ENCODE peak calls at places on chromosomes 11 and 22, in five cellular contexts. F is MM.1S, A is SK-N-SH, H is PC-3, I is GM23248. V is an unnamed sample.

GRCh38 chr22:43848366-43849171 is 13.7 kb downstream of the SULT4A1 start:
- DNase-seq in F (no peak), A (peak; percentile 56), H (peak; percentile 29), I (peak; percentile 53), V (peak; percentile 69)

GRCh38 chr11:18771266-18772035 is 20.1 kb downstream of the PTPN5 start:
- DNase-seq in F (no peak), A (no peak), H (no peak), I (no peak), V (no peak)

GRCh38 chr11:133928628-133929059 is 28.1 kb downstream of the IGSF9B start:
- DNase-seq in F (no peak), A (peak; percentile 81), H (peak; percentile 43), I (peak; percentile 14), V (no peak)

GRCh38 chr22:43535741-43536140 is 123.9 kb downstream of the MPPED1 start:
- DNase-seq in F (no peak), A (no peak), H (no peak), I (no peak), V (no peak)

GRCh38 chr22:44200451-44200850 is 19.7 kb downstream of the PARVG start:
- DNase-seq in F (no peak), A (no peak), H (no peak), I (no peak), V (no peak)

GRCh38 chr22:27718186-27719032 is 83.1 kb downstream of the MN1 start:
- DNase-seq in F (no peak), A (peak; percentile 54), H (peak; percentile 87), I (peak; percentile 99), V (peak; percentile 89)

GRCh38 chr11:35041070-35041554 is 97.9 kb upstream of the CD44 start:
- DNase-seq in F (no peak), A (no peak), H (no peak), I (no peak), V (no peak)

GRCh38 chr11:107849791-107850190 is 8.8 kb downstream of the SLC35F2 start:
- DNase-seq in F (no peak), A (no peak), H (peak; percentile 35), I (no peak), V (no peak)

GRCh38 chr11:71214553-71215371 is 37.6 kb downstream of the SHANK2 start:
- DNase-seq in F (no peak), A (no peak), H (no peak), I (no peak), V (no peak)

GRCh38 chr22:29205598-29206371 is at the start of gene EMID1:
- DNase-seq in F (peak; percentile 53), A (peak; percentile 90), H (peak; percentile 12), I (peak; percentile 57), V (peak; percentile 81)

GRCh38 chr11:68843052-68843561 is 1.4 kb upstream of the CPT1A start:
- DNase-seq in F (peak; percentile 85), A (no peak), H (no peak), I (peak; percentile 62), V (no peak)

GRCh38 chr22:35567214-35567792 is 26.7 kb downstream of the RASD2 start:
- DNase-seq in F (no peak), A (no peak), H (no peak), I (no peak), V (no peak)

GRCh38 chr22:37843746-37844089 is 416 bp downstream of the ANKRD54 start:
- DNase-seq in F (peak; percentile 46), A (peak; percentile 85), H (peak; percentile 25), I (peak; percentile 74), V (peak; percentile 75)

GRCh38 chr11:122241561-122241960 is 125.5 kb upstream of the BLID start:
- DNase-seq in F (no peak), A (no peak), H (no peak), I (no peak), V (no peak)

GRCh38 chr22:44371741-44372525 is 59.2 kb upstream of the SHISAL1 start:
- DNase-seq in F (no peak), A (no peak), H (no peak), I (no peak), V (no peak)

GRCh38 chr11:46060013-46060412 is 61.2 kb downstream of the PHF21A start:
- DNase-seq in F (no peak), A (no peak), H (no peak), I (no peak), V (no peak)

GRCh38 chr11:134276396-134277175 is 407 bp downstream of the GLB1L3 start:
- DNase-seq in F (no peak), A (peak; percentile 77), H (no peak), I (peak; percentile 5), V (no peak)

GRCh38 chr11:121318848-121319834 is 26.6 kb downstream of the SC5D start:
- DNase-seq in F (peak; percentile 34), A (peak; percentile 68), H (peak; percentile 74), I (peak; percentile 74), V (peak; percentile 71)

GRCh38 chr11:26741036-26741435 is 19.2 kb upstream of the SLC5A12 start:
- DNase-seq in F (no peak), A (no peak), H (no peak), I (peak; percentile 78), V (no peak)

GRCh38 chr11:116774661-116775060 is 1.9 kb upstream of the BUD13 start:
- DNase-seq in F (no peak), A (no peak), H (no peak), I (no peak), V (no peak)

GRCh38 chr22:37330200-37331033 is 48.1 kb downstream of the CYTH4 start:
- DNase-seq in F (peak; percentile 53), A (peak; percentile 86), H (peak; percentile 24), I (peak; percentile 41), V (peak; percentile 92)

GRCh38 chr11:128913806-128914205 is 22.6 kb downstream of the KCNJ5 start:
- DNase-seq in F (no peak), A (no peak), H (no peak), I (no peak), V (no peak)

GRCh38 chr22:45212992-45213751 is 27.5 kb downstream of the KIAA0930 start:
- DNase-seq in F (no peak), A (peak; percentile 59), H (no peak), I (peak; percentile 90), V (no peak)

GRCh38 chr11:2348986-2349385 is 28.1 kb upstream of the CD81 start:
- DNase-seq in F (no peak), A (no peak), H (peak; percentile 7), I (peak; percentile 35), V (no peak)

GRCh38 chr11:64607381-64608259 is 16.6 kb downstream of the SLC22A12 start:
- DNase-seq in F (no peak), A (no peak), H (peak; percentile 33), I (peak; percentile 66), V (no peak)

GRCh38 chr11:29272019-29272654 is 744.7 kb downstream of the KCNA4 start:
- DNase-seq in F (no peak), A (no peak), H (peak; percentile 45), I (peak; percentile 59), V (no peak)

GRCh38 chr11:60762851-60763691 is 6.4 kb downstream of the MS4A15 start:
- DNase-seq in F (peak; percentile 23), A (no peak), H (peak; percentile 51), I (no peak), V (peak; percentile 48)

GRCh38 chr11:123585206-123585605 is 69.2 kb downstream of the SCN3B start:
- DNase-seq in F (no peak), A (no peak), H (no peak), I (no peak), V (no peak)

GRCh38 chr11:133968300-133968699 is 11.5 kb upstream of the IGSF9B start:
- DNase-seq in F (no peak), A (no peak), H (no peak), I (no peak), V (no peak)

GRCh38 chr11:132898021-132898420 is 634.3 kb downstream of the OPCML start:
- DNase-seq in F (no peak), A (no peak), H (no peak), I (no peak), V (no peak)

GRCh38 chr11:132895340-132895739 is 637.0 kb downstream of the OPCML start:
- DNase-seq in F (no peak), A (no peak), H (no peak), I (peak; percentile 18), V (peak; percentile 24)

GRCh38 chr11:132901638-132902610 is 630.4 kb downstream of the OPCML start:
- DNase-seq in F (no peak), A (no peak), H (no peak), I (peak; percentile 26), V (no peak)

GRCh38 chr11:132894598-132894997 is 637.7 kb downstream of the OPCML start:
- DNase-seq in F (no peak), A (no peak), H (no peak), I (no peak), V (peak; percentile 56)

GRCh38 chr11:132898676-132899075 is 633.6 kb downstream of the OPCML start:
- DNase-seq in F (no peak), A (no peak), H (no peak), I (no peak), V (no peak)
- H3K9me2 ChIP-seq in F (no peaks in the 10 kb centered on the region), A (no peaks in the 10 kb centered on the region), H (no peaks in the 10 kb centered on the region), I (no peaks in the 10 kb centered on the region), V (no peaks in the 10 kb centered on the region)

DNA sequence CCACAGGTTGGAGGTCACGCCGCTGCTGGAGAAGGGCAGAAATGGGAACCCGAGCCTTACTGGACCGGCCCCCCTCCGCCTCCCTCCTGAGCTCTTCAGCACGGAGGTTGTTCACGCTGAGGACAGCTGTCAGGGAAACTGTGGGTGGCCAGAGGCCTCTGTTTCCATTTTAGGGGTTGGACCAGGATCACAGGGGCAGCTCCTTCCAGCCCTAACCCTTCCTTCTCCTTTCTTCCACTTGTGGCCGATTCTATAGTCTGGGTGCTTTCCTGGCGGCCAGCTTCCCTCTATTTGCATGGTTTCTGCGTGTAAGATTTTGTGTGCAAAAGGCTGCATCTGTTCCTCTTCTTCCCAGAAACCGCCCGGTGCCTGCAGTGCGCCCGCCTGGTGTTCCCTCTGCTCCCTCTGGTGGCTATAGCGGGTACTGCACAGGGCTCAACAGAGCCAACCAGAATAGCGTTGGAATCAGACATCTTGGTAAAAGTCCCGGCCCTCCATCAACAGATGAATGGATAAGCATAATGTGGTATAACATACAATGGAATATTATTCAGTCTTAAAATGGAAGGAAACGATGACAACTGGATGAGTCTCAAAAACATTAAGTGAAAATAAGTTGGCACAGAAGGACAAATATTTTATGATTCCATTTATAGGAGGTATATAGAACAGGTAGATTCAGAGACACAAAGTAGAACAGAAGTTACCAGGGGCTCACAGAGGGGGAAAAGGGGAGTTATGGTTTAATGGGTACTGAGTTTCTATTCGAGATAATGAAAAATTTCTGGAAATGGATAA is 8.4 kb upstream of the SLC22A8 start:
- DNase-seq in F (peak; percentile 71), A (peak; percentile 82), H (peak; percentile 93), I (peak; percentile 85), V (peak; percentile 91)
- H3K4me2 ChIP-seq in F (peak overlapping the region; percentile 17), A (peak overlapping the region; percentile 12), H (peak overlapping the region; percentile 22), I (peak overlapping the region; percentile 23), V (peak overlapping the region; percentile 48)

GRCh38 chr11:87037450-87038234 is at the start of gene TMEM135:
- DNase-seq in F (peak; percentile 97), A (peak; percentile 98), H (peak; percentile 98), I (peak; percentile 92), V (peak; percentile 97)

GRCh38 chr11:87035976-87036583 is 1.7 kb upstream of the TMEM135 start:
- DNase-seq in F (no peak), A (no peak), H (no peak), I (no peak), V (no peak)

GRCh38 chr11:87039371-87039770 is 1.6 kb downstream of the TMEM135 start:
- DNase-seq in F (no peak), A (no peak), H (no peak), I (peak; percentile 25), V (no peak)

GRCh38 chr11:87036756-87037449 is 831 bp upstream of the TMEM135 start:
- DNase-seq in F (no peak), A (no peak), H (peak; percentile 51), I (no peak), V (no peak)

GRCh38 chr11:87038235-87038960 is 664 bp downstream of the TMEM135 start:
- DNase-seq in F (no peak), A (peak; percentile 12), H (peak; percentile 27), I (peak; percentile 48), V (no peak)
- H3K4me3 ChIP-seq in F (peak overlapping the region; percentile 89), A (peak overlapping the region; percentile 94), H (peak overlapping the region; percentile 97), I (peak overlapping the region; percentile 99), V (peak overlapping the region; percentile 68)

GRCh38 chr11:100830978-100831732 is 144.1 kb downstream of the ARHGAP42 start:
- DNase-seq in F (no peak), A (no peak), H (peak; percentile 80), I (peak; percentile 69), V (peak; percentile 23)
- H3K9me2 ChIP-seq in F (no peaks in the 10 kb centered on the region), A (no peaks in the 10 kb centered on the region), H (no peaks in the 10 kb centered on the region), I (no peaks in the 10 kb centered on the region), V (no peaks in the 10 kb centered on the region)

V was measured in hepatocyte.